ENCODE peak calls at places on chromosomes 6 and 20, in nine cellular contexts. V is epithelial cell of esophagus, L is activated B cell treated with CpG ODN at 0.5 μM for 24 hours, M is ovary, N is neural crest cell, F is choroid plexus epithelial cell, E is astrocyte of the spinal cord, A is mesothelial cell of epicardium, S is cardiac muscle cell. Y is an unnamed sample.

GRCh38 chr6:139327038-139327437 is 35.2 kb upstream of the TXLNB start:
- DNase-seq in M (no peak), A (no peak), V (no peak), L (no peak), F (no peak), E (no peak), N (no peak), S (no peak), Y (no peak)

GRCh38 chr20:57988828-57989227 is 239.6 kb downstream of the ANKRD60 start:
- DNase-seq in A (no peak), E (no peak), S (no peak), V (no peak), L (no peak), F (no peak), M (no peak), N (no peak), Y (no peak)

GRCh38 chr6:167573461-167574215 is 248.8 kb downstream of the TTLL2 start:
- DNase-seq in S (no peak), E (peak), N (no peak), M (peak), A (peak), F (no peak), V (no peak), L (no peak), Y (no peak)

GRCh38 chr6:26183581-26184408 is 96.6 kb downstream of the HFE start:
- DNase-seq in N (peak), E (peak), A (peak), V (peak), F (peak), L (peak), M (peak), S (peak), Y (no peak)

GRCh38 chr20:63939061-63939935 is 16.9 kb downstream of the UCKL1 start:
- DNase-seq in S (no peak), M (no peak), E (no peak), F (no peak), V (no peak), A (no peak), N (no peak), L (no peak), Y (no peak)

GRCh38 chr20:36726168-36726567 is 19.7 kb downstream of the NDRG3 start:
- DNase-seq in S (no peak), N (no peak), A (no peak), F (no peak), L (no peak), M (no peak), E (no peak), V (peak), Y (no peak)

GRCh38 chr6:110183292-110183691 is 3.1 kb downstream of the CDC40 start:
- DNase-seq in E (no peak), L (no peak), F (no peak), N (no peak), M (no peak), A (no peak), V (no peak), S (no peak), Y (no peak)

GRCh38 chr6:72624557-72625160 is 2.8 kb downstream of the KCNQ5 start:
- DNase-seq in S (peak), F (peak), L (no peak), E (peak), V (peak), N (no peak), M (no peak), A (no peak), Y (no peak)

GRCh38 chr6:156928126-156928525 is 150.9 kb downstream of the ARID1B start:
- DNase-seq in A (no peak), F (no peak), E (no peak), S (no peak), N (no peak), M (no peak), L (no peak), V (no peak), Y (no peak)

GRCh38 chr20:50281831-50282591 is 91.4 kb downstream of the CEBPB start:
- DNase-seq in N (peak), A (no peak), F (no peak), L (no peak), S (no peak), V (no peak), E (no peak), M (peak), Y (no peak)

GRCh38 chr6:97316982-97317381 is 34.0 kb upstream of the MMS22L start:
- DNase-seq in M (no peak), V (peak), N (no peak), F (no peak), E (no peak), S (no peak), L (no peak), A (no peak), Y (no peak)

GRCh38 chr6:33296797-33297405 is 1.8 kb downstream of the RGL2 start:
- DNase-seq in N (no peak), E (no peak), L (no peak), V (no peak), A (no peak), S (no peak), F (no peak), M (no peak), Y (no peak)

GRCh38 chr20:58883243-58883691 is 30.8 kb downstream of the GNAS start:
- DNase-seq in F (peak), A (no peak), S (no peak), V (no peak), L (no peak), N (no peak), E (peak), M (no peak), Y (no peak)

GRCh38 chr20:36548006-36548315 is 6.6 kb downstream of the MYL9 start:
- DNase-seq in N (peak), E (no peak), V (no peak), F (peak), M (peak), S (peak), A (no peak), L (no peak), Y (no peak)

GRCh38 chr6:128725271-128726233 is 157.4 kb upstream of the LAMA2 start:
- DNase-seq in E (peak), S (peak), V (peak), F (peak), N (peak), A (no peak), M (no peak), L (no peak), Y (no peak)

GRCh38 chr6:71194730-71195129 is 93.9 kb upstream of the OGFRL1 start:
- DNase-seq in N (no peak), L (no peak), M (no peak), E (peak), F (peak), A (no peak), S (no peak), V (peak), Y (no peak)

GRCh38 chr6:163352966-163353365 is 61.6 kb upstream of the QKI start:
- DNase-seq in L (no peak), E (no peak), F (no peak), N (no peak), M (no peak), V (no peak), A (no peak), S (no peak), Y (no peak)

GRCh38 chr20:33668087-33668790 is 1.5 kb downstream of the ACTL10 start:
- DNase-seq in M (no peak), L (no peak), A (no peak), F (no peak), N (peak), V (no peak), E (peak), S (peak), Y (peak)

GRCh38 chr6:8170245-8170644 is 67.9 kb upstream of the EEF1E1 start:
- DNase-seq in E (no peak), M (no peak), S (no peak), N (no peak), A (no peak), F (no peak), V (no peak), L (no peak), Y (no peak)

GRCh38 chr20:33650753-33651561 is 11.2 kb upstream of the C20orf144 start:
- DNase-seq in E (no peak), V (peak), A (no peak), L (no peak), M (no peak), F (no peak), N (no peak), S (no peak), Y (peak)

GRCh38 chr6:158468666-158469065 is 91.2 kb upstream of the TMEM181 start:
- DNase-seq in F (no peak), E (no peak), A (no peak), M (no peak), L (no peak), S (no peak), V (peak), N (no peak), Y (peak)
- TF ChIP-seq CTCF in F (peak), E (no peak), A (no peak), M (no peak), L (no peak), S (no peak), V (no peak), N (no peak), Y (peak)

GRCh38 chr6:42260972-42261371 is 43.3 kb upstream of the MRPS10 start:
- DNase-seq in E (no peak), F (peak), M (peak), A (no peak), V (no peak), S (peak), L (no peak), N (peak), Y (peak)
- TF ChIP-seq CTCF in E (peak), F (peak), M (no peak), A (peak), V (peak), S (peak), L (no peak), N (peak), Y (peak)

GRCh38 chr6:106161893-106162292 is 75.8 kb downstream of the PRDM1 start:
- DNase-seq in A (no peak), N (no peak), E (no peak), L (no peak), F (no peak), M (no peak), V (no peak), S (no peak), Y (no peak)

GRCh38 chr6:106161475-106161874 is 75.3 kb downstream of the PRDM1 start:
- DNase-seq in S (no peak), E (no peak), F (no peak), V (no peak), N (no peak), A (no peak), M (no peak), L (no peak), Y (no peak)

GRCh38 chr6:106163966-106164877 is 78.1 kb downstream of the PRDM1 start:
- DNase-seq in N (no peak), A (no peak), V (peak), E (peak), F (peak), L (peak), M (no peak), S (no peak), Y (no peak)

GRCh38 chr6:106162926-106163325 is 76.8 kb downstream of the PRDM1 start:
- DNase-seq in L (no peak), E (peak), M (no peak), V (no peak), A (no peak), N (no peak), S (no peak), F (no peak), Y (no peak)

DNA sequence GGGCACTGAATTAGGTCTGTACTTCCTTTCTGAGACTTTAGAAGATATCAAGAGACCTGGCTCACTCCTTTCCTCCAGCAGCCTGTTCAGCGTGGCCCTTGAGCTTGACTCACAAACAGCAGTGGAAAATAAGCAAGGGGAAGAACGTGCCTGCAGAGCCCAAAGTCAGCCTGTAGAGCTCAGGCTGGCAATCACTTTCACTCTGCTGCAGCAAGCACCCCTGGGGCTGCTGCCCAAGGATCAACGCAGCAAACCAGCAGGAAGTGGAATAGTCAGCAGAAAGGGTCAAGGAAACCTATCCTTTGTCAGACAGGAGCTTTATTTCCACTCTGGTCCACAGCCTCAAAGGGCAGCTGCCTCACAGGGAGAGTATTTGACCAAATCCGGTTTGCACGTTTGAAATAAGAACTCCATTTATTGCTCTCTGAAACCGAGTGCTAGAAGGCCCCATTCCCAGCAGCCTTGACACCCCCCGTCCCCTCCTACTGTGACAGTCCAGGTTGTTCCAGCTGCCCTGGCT is 77.4 kb downstream of the PRDM1 start:
- DNase-seq in M (no peak), F (peak), L (peak), E (peak), A (no peak), V (no peak), N (no peak), S (peak), Y (no peak)
- TF ChIP-seq CTCF in M (no peak), F (peak), L (no peak), E (no peak), A (no peak), V (no peak), N (no peak), S (no peak), Y (no peak)

GRCh38 chr6:131910219-131910589 is 41.0 kb downstream of the CCN2 start:
- DNase-seq in N (no peak), S (no peak), A (no peak), L (no peak), V (no peak), M (no peak), F (no peak), E (no peak), Y (no peak)
- TF ChIP-seq CTCF in N (peak), S (no peak), A (peak), L (no peak), V (no peak), M (no peak), F (no peak), E (no peak), Y (no peak)

GRCh38 chr20:2816583-2817340 is 598 bp downstream of the TMEM239 start:
- DNase-seq in A (no peak), N (no peak), F (no peak), L (no peak), V (no peak), S (no peak), E (no peak), M (no peak), Y (no peak)
- TF ChIP-seq CTCF in A (no peak), N (no peak), F (peak), L (no peak), V (no peak), S (peak), E (no peak), M (no peak), Y (no peak)

DNA sequence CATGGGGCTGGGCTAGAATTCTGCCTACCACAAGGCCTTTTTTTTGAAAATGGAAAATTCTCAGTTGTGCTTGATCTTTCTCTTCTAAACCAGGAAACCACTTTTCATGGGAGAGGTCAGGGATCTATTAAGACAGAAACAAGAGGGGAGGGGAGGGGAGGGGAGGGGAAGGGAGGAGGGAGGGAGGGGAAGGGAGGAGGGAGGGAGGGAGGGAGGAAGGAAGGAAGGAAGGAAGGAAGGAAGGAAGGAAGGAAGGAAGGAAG is 217.0 kb downstream of the BCAS1 start:
- DNase-seq in E (no peak), S (no peak), L (no peak), F (no peak), A (no peak), V (no peak), N (no peak), M (no peak), Y (no peak)
- TF ChIP-seq CTCF in E (no peak), S (no peak), L (no peak), F (no peak), A (no peak), V (no peak), N (no peak), M (no peak), Y (no peak)

GRCh38 chr6:161444464-161444863 is 170.6 kb upstream of the AGPAT4 start:
- DNase-seq in L (no peak), F (peak), M (peak), N (peak), E (peak), A (no peak), V (peak), S (no peak), Y (no peak)
- TF ChIP-seq CTCF in L (no peak), F (peak), M (no peak), N (peak), E (peak), A (no peak), V (peak), S (peak), Y (no peak)

GRCh38 chr20:14334306-14334930 is 3.0 kb downstream of the FLRT3 start:
- DNase-seq in L (no peak), N (peak), F (peak), M (peak), E (peak), A (no peak), S (peak), V (peak), Y (no peak)
- TF ChIP-seq CTCF in L (no peak), N (peak), F (peak), M (peak), E (peak), A (peak), S (peak), V (peak), Y (peak)